ENCODE peak calls at places on chromosomes 11 and 22, in nine cellular contexts. Q is A549, F is astrocyte, C is omental fat pad, K is nephron progenitor cell, E is bronchial epithelial cell, B is thoracic aorta, Y is astrocyte of the cerebellum, X is sigmoid colon. O is an unnamed sample.

GRCh38 chr22:21069375-21069774 is 23.6 kb downstream of the LRRC74B start:
- DNase-seq in Q (no peak), F (no peak), C (no peak), K (no peak), E (no peak), B (no peak), Y (no peak), X (no peak), O (no peak)

GRCh38 chr11:61293869-61294716 is 1.0 kb downstream of the VWCE start:
- DNase-seq in Q (peak), F (no peak), C (peak), K (peak), E (peak), B (peak), Y (no peak), X (peak), O (peak)

GRCh38 chr11:11261629-11262028 is 91.4 kb downstream of the CSNK2A3 start:
- DNase-seq in Q (no peak), F (no peak), C (no peak), K (no peak), E (no peak), B (no peak), Y (no peak), X (no peak), O (no peak)

GRCh38 chr22:39725351-39726035 is 154.9 kb downstream of the CACNA1I start:
- DNase-seq in Q (no peak), F (no peak), C (no peak), K (no peak), E (no peak), B (no peak), Y (no peak), X (no peak), O (no peak)

GRCh38 chr11:66789097-66789890 is 53.9 kb upstream of the RCE1 start:
- DNase-seq in Q (no peak), F (peak), C (no peak), K (no peak), E (no peak), B (no peak), Y (no peak), X (no peak), O (no peak)

GRCh38 chr11:75627879-75628668 is 40.8 kb downstream of the MAP6 start:
- DNase-seq in Q (no peak), F (peak), C (no peak), K (no peak), E (no peak), B (no peak), Y (no peak), X (no peak), O (no peak)

GRCh38 chr11:12693075-12693473 is 18.9 kb downstream of the TEAD1 start:
- DNase-seq in Q (no peak), F (peak), C (no peak), K (no peak), E (no peak), B (no peak), Y (no peak), X (no peak), O (no peak)

GRCh38 chr11:122101625-122102291 is 14.3 kb downstream of the BLID start:
- DNase-seq in Q (no peak), F (peak), C (peak), K (peak), E (peak), B (peak), Y (peak), X (peak), O (no peak)

GRCh38 chr11:47553417-47553746 is 450 bp upstream of the CELF1 start:
- DNase-seq in Q (no peak), F (no peak), C (no peak), K (no peak), E (no peak), B (no peak), Y (no peak), X (no peak), O (no peak)
- TF ChIP-seq CTCF in Q (no peak), F (no peak), C (no peak), K (no peak), E (no peak), B (peak), Y (no peak), X (no peak), O (no peak)

DNA sequence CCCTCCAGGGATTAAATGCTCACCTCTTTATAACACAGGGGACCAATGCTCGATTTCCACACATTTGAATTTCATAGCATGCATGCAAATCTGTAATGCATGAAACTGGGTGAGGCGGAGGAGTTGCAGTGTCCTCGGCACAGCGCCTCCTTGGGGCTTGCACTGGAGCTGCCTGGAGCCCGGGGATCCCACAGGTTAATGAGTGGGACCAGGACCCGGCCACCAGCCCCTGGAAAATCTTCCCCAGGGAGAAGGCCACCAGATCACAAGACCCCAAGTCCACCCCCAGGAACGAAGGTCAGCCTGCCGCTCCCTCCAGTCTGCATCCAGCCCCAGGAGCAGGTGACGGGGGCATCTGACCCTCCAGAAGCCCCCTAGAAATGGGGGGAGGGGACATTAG is 119.1 kb downstream of the MN1 start:
- DNase-seq in Q (no peak), F (no peak), C (no peak), K (peak), E (no peak), B (no peak), Y (no peak), X (no peak), O (no peak)
- TF ChIP-seq CTCF in Q (no peak), F (peak), C (no peak), K (peak), E (peak), B (no peak), Y (peak), X (no peak), O (no peak)

GRCh38 chr22:35860087-35860733 is 142.5 kb downstream of the APOL5 start:
- DNase-seq in Q (no peak), F (no peak), C (no peak), K (no peak), E (peak), B (no peak), Y (no peak), X (no peak), O (no peak)
- TF ChIP-seq CTCF in Q (no peak), F (no peak), C (no peak), K (no peak), E (no peak), B (no peak), Y (no peak), X (no peak), O (no peak)

GRCh38 chr22:41535244-41535643 is 9.0 kb downstream of the POLR3H start:
- DNase-seq in Q (peak), F (no peak), C (no peak), K (no peak), E (peak), B (no peak), Y (no peak), X (no peak), O (no peak)
- TF ChIP-seq CTCF in Q (no peak), F (no peak), C (no peak), K (no peak), E (peak), B (no peak), Y (peak), X (no peak), O (no peak)

GRCh38 chr11:63635762-63636465 is 21.7 kb upstream of the PLAAT3 start:
- DNase-seq in Q (peak), F (peak), C (no peak), K (peak), E (peak), B (no peak), Y (peak), X (peak), O (peak)

GRCh38 chr11:63639195-63639832 is 25.1 kb upstream of the PLAAT3 start:
- DNase-seq in Q (peak), F (no peak), C (no peak), K (no peak), E (peak), B (no peak), Y (no peak), X (no peak), O (no peak)

GRCh38 chr11:63643205-63643604 is 28.0 kb downstream of the ATL3 start:
- DNase-seq in Q (no peak), F (no peak), C (no peak), K (no peak), E (no peak), B (no peak), Y (no peak), X (no peak), O (no peak)

GRCh38 chr11:63641727-63642126 is 27.5 kb upstream of the PLAAT3 start:
- DNase-seq in Q (no peak), F (peak), C (no peak), K (no peak), E (no peak), B (no peak), Y (peak), X (no peak), O (no peak)
- TF ChIP-seq CTCF in Q (peak), F (no peak), C (no peak), K (no peak), E (peak), B (no peak), Y (peak), X (no peak), O (no peak)

GRCh38 chr11:71425409-71425808 is 22.8 kb downstream of the DHCR7 start:
- DNase-seq in Q (no peak), F (no peak), C (no peak), K (no peak), E (no peak), B (no peak), Y (no peak), X (no peak), O (no peak)

GRCh38 chr11:71423181-71423790 is 24.9 kb downstream of the DHCR7 start:
- DNase-seq in Q (no peak), F (no peak), C (no peak), K (no peak), E (no peak), B (no peak), Y (no peak), X (no peak), O (no peak)

GRCh38 chr11:71421392-71421950 is 26.7 kb downstream of the DHCR7 start:
- DNase-seq in Q (no peak), F (no peak), C (no peak), K (no peak), E (no peak), B (no peak), Y (no peak), X (no peak), O (no peak)

GRCh38 chr11:71418643-71419042 is 29.6 kb downstream of the DHCR7 start:
- DNase-seq in Q (no peak), F (no peak), C (no peak), K (no peak), E (no peak), B (no peak), Y (no peak), X (no peak), O (no peak)

DNA sequence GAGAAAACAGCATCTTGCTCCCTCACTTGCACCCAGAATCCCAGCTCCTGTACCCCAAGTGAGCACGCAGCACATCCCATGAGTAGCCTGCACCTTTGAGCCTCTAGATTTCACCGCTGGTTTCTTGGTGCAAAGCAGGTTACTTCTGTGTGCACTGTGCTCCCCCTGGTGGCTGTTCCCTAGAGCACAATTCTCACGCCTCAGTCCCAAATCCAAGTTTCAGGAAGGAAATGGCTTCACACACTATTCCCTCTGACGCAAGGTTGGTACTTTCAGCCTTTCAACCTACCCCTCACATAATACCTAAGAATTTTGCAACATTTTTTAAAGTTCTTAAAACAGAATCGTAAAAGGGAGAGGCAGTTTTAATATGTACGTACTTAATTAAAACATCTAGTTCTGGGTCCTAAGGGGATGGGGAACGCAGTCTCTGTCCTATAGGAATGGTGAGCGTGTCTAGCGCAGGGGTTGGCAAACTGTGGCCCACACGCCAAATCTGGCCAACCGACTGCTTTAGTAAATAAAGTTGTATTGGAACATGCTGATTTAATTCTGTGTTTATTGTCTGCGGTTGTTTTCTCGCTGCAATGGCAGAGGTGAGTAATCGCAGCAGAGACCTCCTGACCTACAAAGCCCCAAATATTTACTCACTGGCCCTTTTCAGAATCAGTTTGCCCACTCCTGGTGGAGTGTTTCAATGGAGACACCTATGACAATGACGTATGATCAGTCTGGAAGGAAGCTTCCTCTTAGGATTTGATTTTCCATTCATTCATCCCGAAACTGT is 27.5 kb downstream of the DHCR7 start:
- DNase-seq in Q (peak), F (peak), C (no peak), K (peak), E (peak), B (no peak), Y (no peak), X (no peak), O (peak)
- TF ChIP-seq CTCF in Q (peak), F (peak), C (peak), K (peak), E (peak), B (peak), Y (peak), X (peak), O (peak)

GRCh38 chr11:102061276-102061675 is 14.0 kb downstream of the CFAP300 start:
- DNase-seq in Q (no peak), F (no peak), C (no peak), K (no peak), E (no peak), B (no peak), Y (no peak), X (no peak), O (no peak)
- TF ChIP-seq CTCF in Q (no peak), F (peak), C (no peak), K (peak), E (peak), B (no peak), Y (peak), X (no peak), O (no peak)

GRCh38 chr22:22091400-22091878 is 108.9 kb upstream of the TOP3B start:
- DNase-seq in Q (no peak), F (no peak), C (no peak), K (no peak), E (no peak), B (no peak), Y (no peak), X (no peak), O (no peak)
- TF ChIP-seq CTCF in Q (no peak), F (no peak), C (no peak), K (no peak), E (no peak), B (no peak), Y (no peak), X (no peak), O (no peak)